ENCODE peak calls at places on chromosomes 1 and 21, in five cellular contexts. E is K562, X is A549, O is HepG2, G is GM12878. K is an unnamed sample.

GRCh38 chr1:246753670-246754535 is 29.7 kb downstream of the SCCPDH start:
- DNase-seq in E (peak; percentile 67), X (peak; percentile 43), O (peak; percentile 50), G (peak; percentile 8), K (peak; percentile 60)

GRCh38 chr21:45562965-45563364 is 20.7 kb upstream of the SLC19A1 start:
- DNase-seq in E (no peak), X (no peak), O (no peak), G (no peak), K (no peak)

GRCh38 chr1:216140650-216141547 is 282.3 kb downstream of the USH2A start:
- DNase-seq in E (no peak), X (no peak), O (no peak), G (no peak), K (no peak)

GRCh38 chr21:33070921-33071877 is 1.3 kb downstream of the OLIG1 start:
- DNase-seq in E (no peak), X (no peak), O (no peak), G (no peak), K (no peak)

GRCh38 chr1:59263116-59263515 is 33.8 kb upstream of the FGGY start:
- DNase-seq in E (no peak), X (no peak), O (no peak), G (no peak), K (no peak)

GRCh38 chr21:35102488-35103407 is 53.6 kb upstream of the RUNX1 start:
- DNase-seq in E (peak; percentile 39), X (no peak), O (peak; percentile 48), G (no peak), K (no peak)

GRCh38 chr1:110548381-110548780 is 29.4 kb upstream of the KCNA10 start:
- DNase-seq in E (peak; percentile 58), X (peak; percentile 36), O (peak; percentile 41), G (no peak), K (no peak)

GRCh38 chr21:29938968-29939858 is 583 bp downstream of the GRIK1 start:
- DNase-seq in E (no peak), X (no peak), O (no peak), G (no peak), K (no peak)

GRCh38 chr1:62608905-62609304 is 11.6 kb downstream of the ANGPTL3 start:
- DNase-seq in E (no peak), X (no peak), O (peak; percentile 80), G (no peak), K (no peak)

GRCh38 chr1:117453958-117454357 is 86.7 kb downstream of the MAN1A2 start:
- DNase-seq in E (no peak), X (no peak), O (no peak), G (no peak), K (no peak)

GRCh38 chr1:158145173-158145719 is 35.4 kb upstream of the CD1D start:
- DNase-seq in E (no peak), X (no peak), O (no peak), G (no peak), K (peak; percentile 17)

GRCh38 chr1:15245593-15246325 is 1.3 kb upstream of the FHAD1 start:
- DNase-seq in E (no peak), X (no peak), O (no peak), G (no peak), K (no peak)

GRCh38 chr1:230105245-230105753 is 38.3 kb downstream of the GALNT2 start:
- DNase-seq in E (no peak), X (no peak), O (peak; percentile 72), G (no peak), K (no peak)
- H3K4me1 ChIP-seq in E (peaks cover 23% of the 10 kb centered on the region), X (peaks cover 78% of the 10 kb centered on the region), O (peaks cover 77% of the 10 kb centered on the region), G (peaks cover 55% of the 10 kb centered on the region), K (peaks cover 25% of the 10 kb centered on the region)

DNA sequence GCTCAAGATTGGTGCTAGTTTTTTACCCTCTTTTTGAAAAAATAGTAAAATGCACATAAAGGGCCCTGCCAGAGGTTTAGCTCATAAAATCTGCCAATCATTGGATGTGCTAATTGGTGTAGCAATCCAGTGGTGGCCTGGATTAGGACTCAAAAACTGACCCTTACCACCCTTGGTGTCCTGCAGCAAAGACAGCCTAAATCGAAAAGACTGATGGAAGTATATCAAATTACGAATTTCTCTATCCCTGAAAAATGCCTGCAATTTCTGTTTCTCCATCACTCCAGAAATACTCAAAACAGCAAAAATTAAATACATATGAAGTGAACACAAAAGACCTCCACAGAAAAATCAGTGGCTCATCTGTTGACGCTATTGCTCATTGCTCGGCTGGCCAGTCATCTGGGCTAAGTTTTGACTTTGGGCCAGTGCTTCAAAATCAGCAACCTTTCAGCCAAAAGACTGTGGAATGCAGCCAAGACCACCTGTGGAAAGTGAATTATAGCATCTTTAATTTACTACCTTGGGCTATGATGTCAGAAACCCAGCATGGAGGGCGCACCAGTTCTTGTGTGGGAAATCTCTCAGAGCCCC is 30.0 kb downstream of the WLS start:
- DNase-seq in E (no peak), X (no peak), O (no peak), G (no peak), K (no peak)
- H3K4me3 ChIP-seq in E (no peak overlapping the region), X (no peak overlapping the region), O (no peak overlapping the region), G (no peak overlapping the region), K (no peak overlapping the region)

GRCh38 chr1:42429623-42430022 is 26.2 kb downstream of the ZMYND12 start:
- DNase-seq in E (no peak), X (no peak), O (peak; percentile 31), G (no peak), K (no peak)
- TF ChIP-seq MYC in E (no peak), X (no peak), O (no peak), G (no peak), K (no peak)

DNA sequence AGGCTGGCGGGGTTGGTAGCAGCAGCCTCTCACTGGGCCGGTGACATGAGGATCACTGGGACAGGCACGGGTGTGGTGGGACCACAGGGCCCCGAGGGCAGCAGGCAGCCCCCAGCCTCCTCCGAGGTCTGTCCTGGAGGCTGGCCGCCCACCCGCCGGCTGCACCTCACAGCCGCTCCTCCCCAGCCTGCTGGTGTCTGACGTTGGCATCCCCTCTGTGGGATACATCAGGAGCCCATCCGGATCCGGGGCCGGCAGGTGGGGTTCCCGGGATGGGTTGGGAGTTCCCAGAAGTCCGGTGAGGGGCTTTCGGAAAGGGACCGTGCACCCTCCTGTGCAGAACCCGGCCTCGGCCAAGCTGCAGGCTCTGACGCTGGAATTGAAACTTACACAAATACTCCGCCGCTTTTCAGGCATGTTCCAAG is 142.1 kb upstream of the ARHGEF16 start:
- DNase-seq in E (no peak), X (no peak), O (no peak), G (no peak), K (no peak)
- H3K4me1 ChIP-seq in E (peaks cover 24% of the 10 kb centered on the region), X (peaks cover 17% of the 10 kb centered on the region), O (peaks cover 31% of the 10 kb centered on the region), G (peaks cover 4% of the 10 kb centered on the region), K (peaks cover 8% of the 10 kb centered on the region)

GRCh38 chr1:147624011-147624410 is 46.3 kb downstream of the ACP6 start:
- DNase-seq in E (no peak), X (no peak), O (no peak), G (no peak), K (no peak)

GRCh38 chr1:147625274-147625986 is 44.9 kb downstream of the ACP6 start:
- DNase-seq in E (no peak), X (no peak), O (peak; percentile 67), G (no peak), K (peak; percentile 35)

GRCh38 chr1:147626304-147626703 is 44.0 kb downstream of the ACP6 start:
- DNase-seq in E (no peak), X (no peak), O (no peak), G (no peak), K (no peak)

GRCh38 chr1:147622731-147623130 is 47.6 kb downstream of the ACP6 start:
- DNase-seq in E (no peak), X (no peak), O (no peak), G (no peak), K (no peak)

DNA sequence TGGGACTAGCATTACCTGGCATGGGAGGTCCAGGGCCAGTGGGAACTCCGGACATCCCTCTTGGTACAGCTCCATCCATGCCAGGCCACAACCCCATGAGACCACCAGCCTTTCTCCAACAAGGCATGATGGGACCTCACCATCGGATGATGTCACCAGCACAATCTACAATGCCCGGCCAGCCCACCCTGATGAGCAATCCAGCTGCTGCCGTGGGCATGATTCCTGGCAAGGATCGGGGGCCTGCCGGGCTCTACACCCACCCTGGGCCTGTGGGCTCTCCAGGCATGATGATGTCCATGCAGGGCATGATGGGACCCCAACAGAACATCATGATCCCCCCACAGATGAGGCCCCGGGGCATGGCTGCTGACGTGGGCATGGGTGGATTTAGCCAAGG is 45.8 kb downstream of the ACP6 start:
- DNase-seq in E (no peak), X (no peak), O (no peak), G (no peak), K (no peak)
- H3K4me3 ChIP-seq in E (no peak overlapping the region), X (no peak overlapping the region), O (no peak overlapping the region), G (no peak overlapping the region), K (no peak overlapping the region)

DNA sequence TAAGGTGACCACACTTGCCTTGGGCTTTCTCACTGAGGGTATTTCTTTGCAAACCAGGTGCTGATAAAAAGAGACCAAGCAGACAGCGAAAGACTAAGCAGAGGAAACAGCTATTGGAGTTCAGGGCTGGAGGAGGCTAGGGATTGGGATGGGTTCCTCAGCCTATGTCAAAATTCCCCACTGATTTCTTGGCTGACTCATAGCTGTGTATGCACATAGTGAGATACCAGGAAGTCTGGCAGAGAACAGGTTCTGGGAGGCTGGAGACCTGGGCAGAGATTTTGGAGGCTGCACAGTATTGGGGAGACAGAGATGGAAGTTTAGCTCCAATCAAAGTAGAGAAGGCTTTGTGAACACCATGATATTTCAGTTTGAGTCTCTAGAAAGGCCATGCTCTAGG is 25.3 kb downstream of the YARS1 start:
- DNase-seq in E (no peak), X (peak; percentile 30), O (no peak), G (no peak), K (no peak)
- TF ChIP-seq MYC in E (no peak), X (no peak), O (no peak), G (no peak), K (no peak)

GRCh38 chr1:203296456-203297073 is 8.8 kb upstream of the BTG2 start:
- DNase-seq in E (no peak), X (no peak), O (no peak), G (no peak), K (no peak)

GRCh38 chr1:203302461-203302860 is 2.9 kb upstream of the BTG2 start:
- DNase-seq in E (no peak), X (no peak), O (no peak), G (no peak), K (no peak)

GRCh38 chr1:203301331-203301668 is 4.0 kb upstream of the BTG2 start:
- DNase-seq in E (no peak), X (no peak), O (no peak), G (no peak), K (no peak)

GRCh38 chr1:203300441-203301330 is 4.6 kb upstream of the BTG2 start:
- DNase-seq in E (peak; percentile 85), X (no peak), O (no peak), G (no peak), K (no peak)

DNA sequence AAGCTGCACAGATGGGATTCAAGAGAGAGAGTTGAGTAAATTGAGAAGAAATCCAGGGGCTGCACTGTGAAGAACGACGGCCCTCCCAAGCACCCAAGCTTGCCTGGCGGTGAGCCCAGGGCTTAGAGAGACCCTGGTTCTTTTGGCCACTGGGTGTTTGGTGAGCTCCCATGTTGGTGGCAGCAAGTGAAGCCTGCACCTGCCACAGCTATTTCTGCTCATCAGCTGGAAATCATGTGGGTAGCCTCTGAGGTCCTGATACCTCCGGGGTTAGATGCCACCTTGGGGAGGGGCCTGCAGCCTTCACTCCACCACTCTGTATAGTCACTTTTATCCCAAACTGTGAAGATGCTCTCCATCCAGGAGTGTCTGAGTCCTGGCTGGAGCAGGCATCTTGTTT is 6.1 kb upstream of the BTG2 start:
- DNase-seq in E (no peak), X (no peak), O (no peak), G (no peak), K (no peak)
- H3K4me1 ChIP-seq in E (peaks cover 42% of the 10 kb centered on the region), X (no peaks in the 10 kb centered on the region), O (peaks cover 16% of the 10 kb centered on the region), G (peaks cover 55% of the 10 kb centered on the region), K (no peaks in the 10 kb centered on the region)

K was measured in endothelial cell of umbilical vein.